ENCODE peak calls at places on chromosomes 3 and 15, in seven cellular contexts. Z is hypothalamus; T is AG09309; U is progenitor cell of endocrine pancreas; B is stimulated activated CD8-positive, alpha-beta memory T cell treated with anti-CD3 and anti-CD28 coated beads, Interleukin-12 subunit alpha, Interleukin-12 subunit beta, amount 100 ng/mL, for 1 hour; Q is endothelial cell; E is foreskin fibroblast. Y is an unnamed sample.

GRCh38 chr3:151410891-151411559 is 26.5 kb upstream of the P2RY12 start:
- DNase-seq in Q (no peak), B (no peak), E (peak), U (no peak), Z (no peak), T (no peak), Y (no peak)

GRCh38 chr15:81301815-81302399 is 22.0 kb downstream of the STARD5 start:
- DNase-seq in Z (no peak), U (no peak), E (no peak), Q (no peak), T (no peak), B (no peak), Y (no peak)

GRCh38 chr15:23645379-23646164 is 2.1 kb downstream of the MAGEL2 start:
- DNase-seq in Z (no peak), T (no peak), Q (peak), E (no peak), B (no peak), U (no peak), Y (peak)

GRCh38 chr3:154430014-154430413 is at the start of gene GPR149:
- DNase-seq in B (no peak), T (no peak), U (no peak), Z (no peak), Q (no peak), E (no peak), Y (peak)

GRCh38 chr15:92574161-92574560 is 81.4 kb downstream of the FAM174B start:
- DNase-seq in T (no peak), Z (no peak), U (no peak), E (no peak), B (no peak), Q (no peak), Y (no peak)

GRCh38 chr3:132911741-132912415 is 126.3 kb upstream of the TMEM108 start:
- DNase-seq in T (no peak), B (no peak), Z (no peak), E (no peak), Q (no peak), U (no peak), Y (no peak)

GRCh38 chr15:31977812-31978662 is 52.3 kb upstream of the CHRNA7 start:
- DNase-seq in B (peak), U (peak), Z (peak), Q (peak), T (no peak), E (peak), Y (peak)

GRCh38 chr15:39990706-39991105 is 48.3 kb downstream of the SRP14 start:
- DNase-seq in B (no peak), E (no peak), Q (no peak), T (no peak), U (no peak), Z (no peak), Y (no peak)

GRCh38 chr3:5010706-5011554 is 31.7 kb downstream of the BHLHE40 start:
- DNase-seq in Q (no peak), E (peak), U (no peak), Z (no peak), T (no peak), B (no peak), Y (no peak)

GRCh38 chr3:14265246-14265962 is 86.8 kb downstream of the LSM3 start:
- DNase-seq in Q (no peak), E (no peak), T (peak), Z (no peak), U (no peak), B (no peak), Y (no peak)

GRCh38 chr3:70973558-70973957 is 610.0 kb downstream of the FOXP1 start:
- DNase-seq in U (no peak), T (no peak), Q (no peak), B (no peak), Z (no peak), E (peak), Y (no peak)

GRCh38 chr3:178436773-178437172 is 99.5 kb upstream of the KCNMB2 start:
- DNase-seq in U (no peak), Z (no peak), Q (no peak), B (no peak), T (peak), E (peak), Y (peak)

GRCh38 chr3:71101581-71101980 is 481.9 kb downstream of the FOXP1 start:
- DNase-seq in B (no peak), Q (no peak), E (no peak), U (no peak), T (no peak), Z (no peak), Y (no peak)

GRCh38 chr3:51706788-51707731 is at the start of gene GRM2:
- DNase-seq in E (peak), U (peak), Q (peak), B (no peak), Z (peak), T (no peak), Y (peak)

GRCh38 chr3:72907131-72907697 is 19.4 kb downstream of the GXYLT2 start:
- DNase-seq in Q (no peak), U (no peak), Z (no peak), E (peak), T (peak), B (no peak), Y (no peak)

GRCh38 chr3:55964491-55964980 is 477.4 kb upstream of the WNT5A start:
- DNase-seq in B (no peak), Z (no peak), U (no peak), E (no peak), Q (no peak), T (no peak), Y (no peak)

GRCh38 chr15:62208367-62208766 is 43.3 kb upstream of the C2CD4B start:
- DNase-seq in Q (no peak), B (no peak), U (no peak), E (no peak), T (no peak), Z (no peak), Y (no peak)

GRCh38 chr3:9402410-9403228 is 5.2 kb downstream of the SETD5 start:
- DNase-seq in E (no peak), U (peak), B (no peak), T (no peak), Q (peak), Z (peak), Y (peak)

GRCh38 chr15:39367591-39367990 is 213.3 kb upstream of the THBS1 start:
- DNase-seq in T (peak), Q (no peak), E (no peak), B (no peak), U (no peak), Z (no peak), Y (no peak)

GRCh38 chr3:111774622-111775021 is 84.4 kb upstream of the PHLDB2 start:
- DNase-seq in Z (no peak), T (no peak), B (no peak), U (no peak), E (no peak), Q (no peak), Y (no peak)

GRCh38 chr3:116610124-116610523 is 99.5 kb upstream of the TUSC7 start:
- DNase-seq in Q (no peak), E (no peak), T (no peak), B (no peak), U (no peak), Z (no peak), Y (no peak)

GRCh38 chr3:110542552-110543164 is 529.0 kb upstream of the NECTIN3 start:
- DNase-seq in Q (no peak), T (no peak), U (no peak), B (no peak), Z (no peak), E (peak), Y (no peak)

GRCh38 chr3:190101320-190102117 is 19.2 kb downstream of the P3H2 start:
- DNase-seq in T (no peak), E (peak), U (no peak), Z (no peak), B (no peak), Q (no peak), Y (no peak)

GRCh38 chr3:61146010-61146569 is 105.2 kb downstream of the FHIT start:
- DNase-seq in Q (no peak), T (no peak), U (no peak), B (no peak), Z (no peak), E (no peak), Y (peak)

GRCh38 chr3:34868935-34869334 is 770.4 kb upstream of the ARPP21 start:
- DNase-seq in Q (no peak), U (no peak), B (no peak), Z (no peak), E (no peak), T (no peak), Y (no peak)

GRCh38 chr3:16277471-16277870 is 12.5 kb downstream of the OXNAD1 start:
- DNase-seq in U (no peak), B (no peak), T (no peak), Q (no peak), E (no peak), Z (no peak), Y (no peak)

GRCh38 chr3:66053009-66053782 is 14.5 kb upstream of the MAGI1 start:
- DNase-seq in B (no peak), Q (no peak), Z (no peak), T (no peak), E (no peak), U (no peak), Y (no peak)

GRCh38 chr3:126351771-126352475 is 5.3 kb downstream of the KLF15 start:
- DNase-seq in Z (no peak), U (no peak), E (no peak), Q (no peak), B (no peak), T (no peak), Y (no peak)

GRCh38 chr3:147730311-147730710 is 321.1 kb downstream of the ZIC1 start:
- DNase-seq in Q (no peak), T (no peak), U (no peak), B (no peak), E (no peak), Z (no peak), Y (no peak)

GRCh38 chr3:72031581-72031980 is 246.6 kb upstream of the PROK2 start:
- DNase-seq in U (no peak), B (no peak), T (peak), Z (no peak), E (peak), Q (no peak), Y (no peak)

GRCh38 chr3:12662593-12663310 is 1.2 kb downstream of the RAF1 start:
- DNase-seq in E (no peak), U (peak), B (peak), Z (peak), Q (peak), T (no peak), Y (peak)

GRCh38 chr15:32781781-32782180 is 64.0 kb downstream of the GREM1 start:
- DNase-seq in Q (no peak), T (no peak), Z (no peak), B (no peak), U (no peak), E (no peak), Y (no peak)

GRCh38 chr15:66095871-66096710 is 157.5 kb downstream of the MEGF11 start:
- DNase-seq in Q (no peak), B (no peak), U (no peak), Z (no peak), T (no peak), E (no peak), Y (no peak)

GRCh38 chr15:71375934-71376333 is 260.7 kb downstream of the THSD4 start:
- DNase-seq in T (no peak), B (no peak), U (no peak), E (peak), Z (no peak), Q (no peak), Y (no peak)

GRCh38 chr3:122233109-122233952 is 49.9 kb downstream of the CASR start:
- DNase-seq in E (no peak), Z (no peak), Q (no peak), T (no peak), U (no peak), B (no peak), Y (no peak)

GRCh38 chr15:27219636-27220035 is 248.7 kb downstream of the GABRG3 start:
- DNase-seq in Z (no peak), U (no peak), Q (no peak), T (no peak), E (no peak), B (no peak), Y (no peak)

GRCh38 chr3:196889844-196890243 is 22.1 kb downstream of the SENP5 start:
- DNase-seq in Q (no peak), U (no peak), Z (no peak), B (no peak), E (no peak), T (no peak), Y (no peak)

GRCh38 chr15:54559405-54560064 is 581.3 kb downstream of the UNC13C start:
- DNase-seq in Q (no peak), Z (no peak), U (no peak), E (no peak), B (no peak), T (no peak), Y (no peak)

GRCh38 chr3:197368821-197369220 is 70.4 kb upstream of the DLG1 start:
- DNase-seq in T (no peak), E (no peak), Z (no peak), B (no peak), Q (no peak), U (no peak), Y (peak)

Y was measured in D341Med.